ENCODE peak calls at places on chromosomes 11 and 22, in nine cellular contexts. K is H7; X is upper lobe of right lung; W is NCI-H82; V is uterus; D is adipocyte; F is AG10803; B is stimulated activated CD4-positive, alpha-beta T cell treated with anti-CD3 and anti-CD28 coated beads, Interleukin-4, amount 100 ng/mL, for 4 hours; I is mucosa of descending colon. Z is an unnamed sample.

GRCh38 chr11:47469411-47470179 is 20.7 kb upstream of the RAPSN start:
- DNase-seq in V (no peak), W (no peak), B (no peak), K (peak; percentile 36), D (no peak), X (no peak), F (peak; percentile 21), I (no peak), Z (no peak)

GRCh38 chr22:46038516-46039430 is 61.8 kb upstream of the WNT7B start:
- DNase-seq in X (peak; percentile 36), B (no peak), I (no peak), D (no peak), V (peak; percentile 23), F (no peak), W (no peak), K (peak; percentile 13), Z (no peak)

GRCh38 chr22:28029201-28029948 is 110.3 kb upstream of the PITPNB start:
- DNase-seq in X (peak; percentile 35), W (no peak), B (no peak), V (peak; percentile 74), F (peak; percentile 5), D (no peak), K (peak; percentile 36), I (peak; percentile 36), Z (peak; percentile 91)

GRCh38 chr11:112627588-112628045 is 333.6 kb upstream of the NCAM1 start:
- DNase-seq in F (no peak), V (no peak), W (no peak), X (no peak), B (no peak), I (no peak), K (no peak), D (no peak), Z (no peak)

GRCh38 chr11:10418259-10418949 is 36.7 kb upstream of the AMPD3 start:
- DNase-seq in D (peak; percentile 47), W (no peak), K (no peak), B (no peak), V (no peak), X (no peak), I (no peak), F (peak; percentile 79), Z (no peak)

GRCh38 chr11:104183572-104183971 is 19.6 kb upstream of the PDGFD start:
- DNase-seq in K (no peak), I (no peak), X (no peak), B (no peak), F (no peak), V (no peak), D (no peak), W (no peak), Z (no peak)

GRCh38 chr11:69076129-69076791 is 27.5 kb downstream of the TPCN2 start:
- DNase-seq in K (no peak), D (no peak), X (no peak), V (no peak), I (no peak), F (peak; percentile 41), W (no peak), B (no peak), Z (no peak)

GRCh38 chr11:13009921-13010736 is 1.0 kb downstream of the RASSF10 start:
- DNase-seq in K (peak; percentile 78), X (peak; percentile 76), I (peak; percentile 13), B (no peak), F (no peak), W (peak; percentile 29), D (peak; percentile 11), V (no peak), Z (peak; percentile 33)

GRCh38 chr11:72764503-72764902 is 12.3 kb upstream of the ARAP1 start:
- DNase-seq in I (peak; percentile 81), W (peak; percentile 56), D (no peak), K (peak; percentile 95), V (no peak), X (peak; percentile 83), F (no peak), B (no peak), Z (peak; percentile 46)

GRCh38 chr11:74538680-74539079 is 45.2 kb upstream of the LIPT2 start:
- DNase-seq in F (no peak), X (no peak), K (no peak), V (no peak), I (no peak), W (no peak), D (peak; percentile 67), B (no peak), Z (no peak)

GRCh38 chr11:120563698-120564572 is 52.4 kb downstream of the GRIK4 start:
- DNase-seq in D (no peak), B (no peak), V (no peak), K (peak; percentile 86), I (no peak), F (no peak), W (peak; percentile 20), X (no peak), Z (no peak)